ENCODE peak calls at places on chromosome 12, in ten cellular contexts. W is neural crest cell, L is A172, M is ascending aorta, S is ELF-1, P is Caki2, Y is nephron progenitor cell, N is GOT3, R is foreskin fibroblast, A is heart right ventricle. E is an unnamed sample.
A peak's percentile ranks its signal among the peaks of the same experiment; 100 is the strongest.

GRCh38 chr12:64080319-64081008 is 141.6 kb downstream of the KICS2 start:
- DNase-seq in A (no peak), S (peak; percentile 39), W (no peak), M (no peak), P (no peak), N (no peak), R (no peak), Y (no peak), L (no peak), E (no peak)

GRCh38 chr12:57859121-57859520 is 12.6 kb upstream of the CTDSP2 start:
- DNase-seq in L (no peak), M (no peak), W (no peak), P (no peak), S (no peak), R (no peak), A (no peak), Y (no peak), N (no peak), E (no peak)

GRCh38 chr12:65327207-65328076 is 49.0 kb downstream of the MSRB3 start:
- DNase-seq in M (no peak), R (peak; percentile 68), P (no peak), A (peak; percentile 10), W (no peak), Y (no peak), S (no peak), L (no peak), N (no peak), E (no peak)

GRCh38 chr12:47652491-47653234 is 53.2 kb downstream of the RPAP3 start:
- DNase-seq in R (no peak), M (no peak), S (no peak), A (no peak), W (no peak), P (no peak), N (no peak), L (no peak), Y (no peak), E (no peak)

GRCh38 chr12:25958254-25959068 is at the start of gene RASSF8:
- DNase-seq in P (no peak), M (peak; percentile 81), Y (peak; percentile 83), L (peak; percentile 21), W (peak; percentile 64), N (peak; percentile 54), S (peak; percentile 70), A (peak; percentile 79), R (peak; percentile 78), E (peak; percentile 15)

GRCh38 chr12:2804390-2805145 is 7.9 kb upstream of the ITFG2 start:
- DNase-seq in Y (no peak), S (no peak), M (peak; percentile 69), P (peak; percentile 83), N (no peak), L (peak; percentile 17), W (no peak), A (peak; percentile 72), R (peak; percentile 75), E (no peak)

GRCh38 chr12:92539966-92540791 is 162.6 kb upstream of the PLEKHG7 start:
- DNase-seq in N (no peak), A (peak; percentile 26), L (no peak), M (no peak), P (no peak), S (peak; percentile 43), W (peak; percentile 12), R (no peak), Y (peak; percentile 25), E (no peak)

GRCh38 chr12:96103067-96103650 is 67.8 kb upstream of the LTA4H start:
- DNase-seq in A (peak; percentile 44), N (no peak), W (no peak), S (no peak), M (peak; percentile 66), Y (no peak), L (no peak), R (no peak), P (no peak), E (no peak)

GRCh38 chr12:96108321-96108720 is 72.9 kb upstream of the LTA4H start:
- DNase-seq in N (no peak), L (no peak), W (no peak), Y (peak; percentile 8), A (peak; percentile 61), P (no peak), R (no peak), M (no peak), S (peak; percentile 36), E (no peak)

GRCh38 chr12:132558861-132559623 is 51.3 kb downstream of the LRCOL1 start:
- DNase-seq in A (no peak), Y (peak; percentile 36), M (no peak), N (no peak), R (no peak), P (peak; percentile 89), S (peak; percentile 42), W (no peak), L (no peak), E (no peak)

GRCh38 chr12:116087962-116088361 is 189.5 kb downstream of the MED13L start:
- DNase-seq in P (no peak), N (no peak), L (no peak), S (no peak), W (no peak), A (no peak), M (no peak), Y (no peak), R (no peak), E (no peak)

GRCh38 chr12:120110550-120111501 is 5.7 kb downstream of the RAB35 start:
- DNase-seq in N (no peak), M (peak; percentile 82), P (no peak), R (no peak), A (peak; percentile 48), W (no peak), S (peak; percentile 50), L (no peak), Y (no peak), E (no peak)

GRCh38 chr12:32181498-32182175 is 75.0 kb downstream of the BICD1 start:
- DNase-seq in W (no peak), N (no peak), L (no peak), A (no peak), M (no peak), Y (no peak), R (no peak), P (no peak), S (no peak), E (no peak)

GRCh38 chr12:32501835-32502333 is 102.5 kb downstream of the FGD4 start:
- DNase-seq in R (peak; percentile 87), L (peak; percentile 20), S (peak; percentile 90), N (no peak), M (no peak), A (peak; percentile 28), W (peak; percentile 72), P (peak; percentile 16), Y (peak; percentile 60), E (no peak)

GRCh38 chr12:28057856-28058615 is 85.5 kb upstream of the PTHLH start:
- DNase-seq in L (no peak), Y (no peak), M (no peak), P (no peak), A (no peak), R (no peak), W (no peak), S (no peak), N (no peak), E (no peak)

GRCh38 chr12:29907486-29907885 is 123.7 kb upstream of the TMTC1 start:
- DNase-seq in M (no peak), P (no peak), W (no peak), L (peak; percentile 16), S (no peak), Y (no peak), A (no peak), R (no peak), N (no peak), E (no peak)

GRCh38 chr12:109571773-109572505 is 1.4 kb downstream of the MMAB start:
- DNase-seq in Y (no peak), L (no peak), P (no peak), S (no peak), M (no peak), R (no peak), A (no peak), N (no peak), W (no peak), E (no peak)

GRCh38 chr12:41302979-41303403 is 114.9 kb downstream of the PDZRN4 start:
- DNase-seq in W (no peak), Y (no peak), A (no peak), M (no peak), S (no peak), N (no peak), R (no peak), P (no peak), L (peak; percentile 8), E (no peak)

GRCh38 chr12:105433804-105434203 is 103.3 kb downstream of the C12orf75 start:
- DNase-seq in Y (no peak), N (no peak), S (no peak), M (no peak), L (peak; percentile 70), W (no peak), P (no peak), R (peak; percentile 50), A (no peak), E (no peak)